ENCODE peak calls at places on chromosomes 12 and 14, in eight cellular contexts. Q is GM13977; B is progenitor cell of endocrine pancreas; G is endothelial cell of umbilical vein; E is MCF 10A; A is left lung; U is CD4-positive, alpha-beta T cell; P is omental fat pad. D is an unnamed sample.

GRCh38 chr12:64903738-64904137 is 79.3 kb downstream of the TBC1D30 start:
- DNase-seq in E (no peak), B (no peak), U (no peak), G (no peak), P (no peak), A (no peak), Q (no peak), D (no peak)

GRCh38 chr14:30020687-30021086 is 93.0 kb upstream of the PRKD1 start:
- DNase-seq in E (no peak), Q (no peak), B (no peak), G (no peak), U (no peak), A (no peak), P (no peak), D (no peak)

GRCh38 chr14:76811561-76811960 is 1.1 kb downstream of the ANGEL1 start:
- DNase-seq in P (no peak), A (no peak), E (peak; percentile 13), Q (no peak), G (peak; percentile 30), B (no peak), U (no peak), D (no peak)

GRCh38 chr12:122870867-122871664 is 24.9 kb downstream of the VPS37B start:
- DNase-seq in P (no peak), G (peak; percentile 87), U (no peak), E (no peak), A (peak; percentile 46), B (no peak), Q (no peak), D (no peak)

GRCh38 chr12:25495336-25496097 is 57.6 kb downstream of the LMNTD1 start:
- DNase-seq in A (no peak), E (peak; percentile 18), G (no peak), U (no peak), P (no peak), B (no peak), Q (no peak), D (peak; percentile 2)

GRCh38 chr12:30694412-30694955 is 1.2 kb downstream of the IPO8 start:
- DNase-seq in U (no peak), P (no peak), A (no peak), B (no peak), G (no peak), Q (peak; percentile 31), E (peak; percentile 31), D (peak; percentile 5)

GRCh38 chr12:54583726-54584125 is 4.7 kb downstream of the PPP1R1A start:
- DNase-seq in G (no peak), B (no peak), U (no peak), Q (no peak), E (no peak), P (no peak), A (no peak), D (no peak)

GRCh38 chr12:88578821-88579518 is 1.3 kb downstream of the KITLG start:
- DNase-seq in G (peak; percentile 49), A (no peak), P (no peak), B (peak; percentile 10), Q (peak; percentile 12), E (peak; percentile 53), U (no peak), D (peak; percentile 54)

GRCh38 chr12:110930348-110931314 is 10.3 kb upstream of the MYL2 start:
- DNase-seq in P (no peak), Q (no peak), U (no peak), A (no peak), G (no peak), E (no peak), B (no peak), D (no peak)

GRCh38 chr12:109253913-109254544 is 55.1 kb downstream of the FOXN4 start:
- DNase-seq in U (no peak), B (no peak), A (no peak), E (no peak), G (no peak), P (no peak), Q (no peak), D (no peak)

GRCh38 chr12:132560831-132561783 is 49.3 kb downstream of the LRCOL1 start:
- DNase-seq in E (peak; percentile 67), P (no peak), A (peak; percentile 50), B (peak; percentile 81), G (peak; percentile 63), Q (peak; percentile 95), U (peak; percentile 66), D (peak; percentile 92)

GRCh38 chr12:56315256-56315625 is 547 bp downstream of the CNPY2 start:
- DNase-seq in U (no peak), G (no peak), E (peak; percentile 12), Q (no peak), A (no peak), P (no peak), B (no peak), D (no peak)

GRCh38 chr14:69692542-69693053 is 74.3 kb upstream of the SRSF5 start:
- DNase-seq in E (no peak), G (peak; percentile 18), U (no peak), Q (no peak), P (no peak), A (no peak), B (no peak), D (no peak)

GRCh38 chr14:75911883-75912282 is 69.9 kb downstream of the TGFB3 start:
- DNase-seq in B (no peak), Q (no peak), E (no peak), A (no peak), P (no peak), U (no peak), G (peak; percentile 78), D (no peak)

GRCh38 chr12:64742371-64742770 is 16.8 kb downstream of the GNS start:
- DNase-seq in P (no peak), G (no peak), B (no peak), E (no peak), U (no peak), A (no peak), Q (no peak), D (no peak)

GRCh38 chr12:64610092-64610659 is at the start of gene RASSF3:
- DNase-seq in G (peak; percentile 79), U (peak; percentile 49), B (peak; percentile 56), A (peak; percentile 86), Q (peak; percentile 89), E (peak; percentile 71), P (peak; percentile 34), D (peak; percentile 93)

GRCh38 chr12:71581206-71581605 is 82.4 kb downstream of the ZFC3H1 start:
- DNase-seq in G (no peak), B (no peak), A (no peak), U (no peak), E (peak; percentile 27), P (no peak), Q (no peak), D (peak; percentile 52)

GRCh38 chr12:121080909-121081308 is 41.9 kb upstream of the OASL start:
- DNase-seq in B (no peak), E (no peak), P (no peak), U (no peak), G (no peak), Q (no peak), A (no peak), D (no peak)

GRCh38 chr12:30806989-30807694 is 52.4 kb upstream of the CAPRIN2 start:
- DNase-seq in U (no peak), Q (no peak), G (peak; percentile 78), E (peak; percentile 75), A (no peak), B (no peak), P (no peak), D (peak; percentile 42)

GRCh38 chr12:87150969-87151662 is 878.1 kb downstream of the C12orf50 start:
- DNase-seq in Q (no peak), U (no peak), P (no peak), B (no peak), E (peak; percentile 23), G (no peak), A (no peak), D (no peak)

GRCh38 chr12:13376627-13377373 is 180.3 kb downstream of the EMP1 start:
- DNase-seq in A (no peak), B (no peak), P (no peak), U (no peak), G (no peak), E (no peak), Q (no peak), D (peak; percentile 82)

GRCh38 chr12:29153231-29153630 is 4.2 kb downstream of the FAR2 start:
- DNase-seq in B (no peak), Q (no peak), E (no peak), P (no peak), G (peak; percentile 26), A (no peak), U (no peak), D (no peak)

GRCh38 chr12:5796171-5797091 is 148.6 kb downstream of the ANO2 start:
- DNase-seq in G (no peak), A (no peak), B (peak; percentile 71), U (no peak), Q (peak; percentile 21), E (no peak), P (no peak), D (peak; percentile 44)

DNA sequence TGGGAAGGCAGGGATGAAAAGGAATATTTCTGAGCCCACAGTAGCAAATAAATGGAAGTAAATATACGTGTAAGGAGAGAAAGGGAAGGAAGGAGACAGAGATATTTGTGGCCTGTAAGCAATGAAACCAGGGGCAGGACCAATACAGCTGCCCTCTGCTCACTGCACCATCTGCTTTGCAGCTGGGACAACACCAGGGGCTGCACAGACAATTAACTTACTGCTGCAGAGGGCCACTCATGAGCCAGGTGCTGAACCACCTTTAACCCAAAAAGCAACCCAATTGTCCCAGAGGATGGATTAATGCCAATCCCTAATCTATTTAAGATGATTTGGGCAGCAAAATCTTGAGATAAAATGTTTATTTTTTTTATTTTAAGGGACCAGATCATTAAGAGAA is 30.6 kb upstream of the TMX1 start:
- DNase-seq in A (no peak), B (no peak), U (no peak), P (no peak), G (no peak), Q (no peak), E (no peak), D (no peak)
- TF ChIP-seq CTCF in A (no peak), B (no peak), U (no peak), P (no peak), G (no peak), Q (no peak), E (no peak), D (no peak)

DNA sequence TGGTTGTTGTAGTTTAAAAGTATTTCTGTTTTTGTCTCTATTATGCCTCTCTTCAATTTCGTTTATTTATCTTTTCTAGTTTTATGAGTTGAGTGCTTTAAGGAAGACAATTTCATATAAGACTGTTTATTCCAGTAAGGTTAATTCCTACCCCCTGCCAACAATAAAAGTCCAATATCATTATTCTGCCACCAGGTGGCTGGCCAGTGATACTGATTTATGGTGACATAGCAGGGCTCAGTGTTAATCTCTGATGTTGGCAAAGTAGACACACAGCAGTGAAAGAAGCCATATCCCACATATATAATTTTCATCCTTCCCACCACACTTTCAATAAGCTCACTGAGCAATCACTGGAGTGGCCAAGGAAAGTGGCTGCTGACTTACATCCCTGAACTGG is 69.0 kb upstream of the BMP4 start:
- DNase-seq in E (peak; percentile 65), G (peak; percentile 73), Q (no peak), B (no peak), U (no peak), A (no peak), P (no peak), D (peak; percentile 44)
- TF ChIP-seq CTCF in E (peak; percentile 36), G (peak; percentile 27), Q (peak; percentile 40), B (peak; percentile 37), U (no peak), A (no peak), P (no peak), D (peak; percentile 49)

GRCh38 chr14:59422069-59422881 is 42.9 kb downstream of the GPR135 start:
- DNase-seq in A (no peak), Q (no peak), G (peak; percentile 29), P (no peak), E (no peak), U (no peak), B (no peak), D (no peak)
- TF ChIP-seq CTCF in A (no peak), Q (peak; percentile 28), G (peak; percentile 4), P (no peak), E (peak; percentile 29), U (no peak), B (no peak), D (no peak)

GRCh38 chr14:72685456-72685855 is 208.4 kb downstream of the DPF3 start:
- DNase-seq in A (no peak), Q (no peak), E (no peak), G (no peak), P (no peak), U (no peak), B (no peak), D (no peak)
- TF ChIP-seq CTCF in A (no peak), Q (no peak), E (no peak), G (no peak), P (no peak), U (no peak), B (no peak), D (no peak)

D was measured in Calu3.